ENCODE peak calls at places on chromosomes 5 and 9, in six cellular contexts. P, X, B, A, E and M are unnamed samples.

GRCh38 chr9:14221558-14221957 is 92.4 kb downstream of the NFIB start:
- DNase-seq in P (no peak), X (peak), B (peak), A (no peak), E (no peak), M (no peak)

GRCh38 chr5:42005561-42006153 is 80.6 kb downstream of the FBXO4 start:
- DNase-seq in P (no peak), X (peak), B (no peak), A (no peak), E (no peak), M (no peak)

GRCh38 chr5:149551227-149552037 is at the start of gene CSNK1A1:
- DNase-seq in P (peak), X (peak), B (peak), A (peak), E (peak), M (peak)

GRCh38 chr9:116190997-116191396 is 37.4 kb downstream of the PAPPA start:
- DNase-seq in P (no peak), X (no peak), B (no peak), A (no peak), E (no peak), M (no peak)

GRCh38 chr5:149048806-149049205 is 14.1 kb downstream of the SH3TC2 start:
- DNase-seq in P (no peak), X (no peak), B (no peak), A (no peak), E (no peak), M (no peak)

GRCh38 chr5:174227228-174227627 is 181.7 kb downstream of the NSG2 start:
- DNase-seq in P (no peak), X (no peak), B (no peak), A (no peak), E (no peak), M (no peak)

GRCh38 chr5:55668356-55668755 is 43.8 kb downstream of the SLC38A9 start:
- DNase-seq in P (no peak), X (peak), B (peak), A (no peak), E (no peak), M (no peak)

GRCh38 chr5:160555836-160556660 is 134.4 kb downstream of the PTTG1 start:
- DNase-seq in P (no peak), X (no peak), B (no peak), A (peak), E (no peak), M (no peak)

GRCh38 chr5:40572359-40572758 is 107.4 kb upstream of the PTGER4 start:
- DNase-seq in P (peak), X (no peak), B (no peak), A (no peak), E (no peak), M (no peak)

GRCh38 chr5:65326912-65327311 is 154.8 kb downstream of the ADAMTS6 start:
- DNase-seq in P (no peak), X (no peak), B (no peak), A (no peak), E (no peak), M (no peak)

GRCh38 chr5:154861946-154862345 is 3.5 kb downstream of the CNOT8 start:
- DNase-seq in P (no peak), X (no peak), B (no peak), A (no peak), E (no peak), M (no peak)

GRCh38 chr9:124218438-124219289 is 39.1 kb upstream of the NEK6 start:
- DNase-seq in P (peak), X (peak), B (peak), A (peak), E (peak), M (peak)
- TF ChIP-seq CTCF in P (no peak), X (peak), B (no peak), A (no peak), E (no peak), M (no peak)

GRCh38 chr5:89302102-89302891 is 419.3 kb upstream of the MEF2C start:
- DNase-seq in P (no peak), X (no peak), B (no peak), A (no peak), E (no peak), M (no peak)
- TF ChIP-seq POLR2A in P (no peak), X (no peak), B (no peak), A (no peak), E (no peak), M (no peak)

GRCh38 chr5:158287643-158288228 is 428.8 kb upstream of the CLINT1 start:
- DNase-seq in P (no peak), X (no peak), B (peak), A (no peak), E (no peak), M (no peak)
- TF ChIP-seq CTCF in P (no peak), X (no peak), B (no peak), A (no peak), E (no peak), M (no peak)

GRCh38 chr9:92298036-92298435 is 4.5 kb upstream of the IARS1 start:
- DNase-seq in P (no peak), X (no peak), B (no peak), A (no peak), E (no peak), M (no peak)
- TF ChIP-seq POLR2A in P (no peak), X (no peak), B (no peak), A (no peak), E (no peak), M (no peak)

DNA sequence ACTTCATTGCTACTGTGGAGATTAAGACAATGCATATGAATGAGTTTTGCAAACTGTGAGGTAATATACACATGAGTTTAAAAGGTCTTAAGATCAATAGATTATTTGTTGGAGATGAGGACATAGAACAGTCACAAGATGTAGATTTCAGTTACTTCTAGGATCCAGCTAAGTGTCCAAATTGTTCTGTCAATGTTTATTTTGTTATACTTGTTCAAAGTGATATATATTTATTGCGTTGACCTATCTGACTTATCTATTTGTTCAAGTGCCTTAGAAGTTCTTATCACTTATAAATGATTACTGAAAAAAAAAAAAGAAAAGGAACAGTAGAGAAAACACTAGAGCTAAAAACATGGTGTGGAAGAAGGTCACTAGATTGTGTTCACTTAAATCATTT is 75.6 kb upstream of the GRIN3A start:
- DNase-seq in P (no peak), X (no peak), B (no peak), A (no peak), E (no peak), M (no peak)
- TF ChIP-seq CTCF in P (no peak), X (no peak), B (no peak), A (no peak), E (no peak), M (no peak)

GRCh38 chr5:61915646-61916045 is 390.4 kb upstream of the KIF2A start:
- DNase-seq in P (no peak), X (no peak), B (no peak), A (no peak), E (no peak), M (no peak)

GRCh38 chr5:61918606-61919005 is 387.4 kb upstream of the KIF2A start:
- DNase-seq in P (no peak), X (no peak), B (no peak), A (no peak), E (no peak), M (no peak)

GRCh38 chr5:61919920-61920319 is 386.1 kb upstream of the KIF2A start:
- DNase-seq in P (no peak), X (no peak), B (peak), A (peak), E (no peak), M (no peak)

GRCh38 chr5:61912559-61912958 is 393.4 kb upstream of the KIF2A start:
- DNase-seq in P (no peak), X (no peak), B (no peak), A (no peak), E (no peak), M (no peak)

GRCh38 chr5:61916621-61917620 is 389.1 kb upstream of the KIF2A start:
- DNase-seq in P (no peak), X (no peak), B (no peak), A (no peak), E (no peak), M (no peak)
- TF ChIP-seq POLR2A in P (no peak), X (no peak), B (no peak), A (no peak), E (no peak), M (no peak)

GRCh38 chr9:107688728-107689127 is 199.2 kb upstream of the KLF4 start:
- DNase-seq in P (no peak), X (no peak), B (no peak), A (no peak), E (no peak), M (no peak)
- TF ChIP-seq CTCF in P (no peak), X (no peak), B (no peak), A (no peak), E (no peak), M (no peak)

GRCh38 chr5:71457106-71457505 is 1.7 kb downstream of the BDP1 start:
- DNase-seq in P (no peak), X (no peak), B (no peak), A (no peak), E (no peak), M (no peak)

GRCh38 chr5:71454913-71455312 is 538 bp upstream of the BDP1 start:
- DNase-seq in P (no peak), X (no peak), B (no peak), A (no peak), E (no peak), M (no peak)

GRCh38 chr5:71452876-71453275 is 2.6 kb upstream of the BDP1 start:
- DNase-seq in P (no peak), X (no peak), B (no peak), A (no peak), E (no peak), M (no peak)

GRCh38 chr5:71456362-71456743 is 902 bp downstream of the BDP1 start:
- DNase-seq in P (no peak), X (no peak), B (no peak), A (no peak), E (no peak), M (no peak)

GRCh38 chr5:71455427-71456361 is at the start of gene BDP1:
- DNase-seq in P (peak), X (peak), B (peak), A (peak), E (peak), M (peak)
- TF ChIP-seq POLR2A in P (no peak), X (peak), B (no peak), A (peak), E (peak), M (no peak)

DNA sequence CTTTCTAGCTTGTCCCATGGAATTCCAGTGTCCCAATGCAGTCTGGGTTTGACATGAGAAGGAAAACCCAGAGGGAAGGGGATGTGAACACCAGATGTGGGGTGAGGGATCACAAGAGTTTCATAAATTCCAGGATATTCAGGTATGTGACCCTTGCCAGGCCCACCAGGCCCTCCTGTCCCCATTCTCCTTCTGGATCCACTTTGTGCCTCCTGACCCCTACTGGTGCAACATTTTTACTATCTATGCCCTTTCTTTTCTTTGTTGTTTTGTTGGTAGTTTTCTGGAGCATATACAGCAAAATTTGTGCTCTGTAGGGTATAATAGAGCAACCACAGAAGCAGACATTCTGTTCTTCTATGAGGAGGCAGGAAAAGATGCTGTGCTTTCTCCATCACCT is 597.0 kb upstream of the GRAMD2B start:
- DNase-seq in P (no peak), X (no peak), B (no peak), A (no peak), E (no peak), M (no peak)
- TF ChIP-seq CTCF in P (no peak), X (no peak), B (no peak), A (no peak), E (no peak), M (no peak)

DNA sequence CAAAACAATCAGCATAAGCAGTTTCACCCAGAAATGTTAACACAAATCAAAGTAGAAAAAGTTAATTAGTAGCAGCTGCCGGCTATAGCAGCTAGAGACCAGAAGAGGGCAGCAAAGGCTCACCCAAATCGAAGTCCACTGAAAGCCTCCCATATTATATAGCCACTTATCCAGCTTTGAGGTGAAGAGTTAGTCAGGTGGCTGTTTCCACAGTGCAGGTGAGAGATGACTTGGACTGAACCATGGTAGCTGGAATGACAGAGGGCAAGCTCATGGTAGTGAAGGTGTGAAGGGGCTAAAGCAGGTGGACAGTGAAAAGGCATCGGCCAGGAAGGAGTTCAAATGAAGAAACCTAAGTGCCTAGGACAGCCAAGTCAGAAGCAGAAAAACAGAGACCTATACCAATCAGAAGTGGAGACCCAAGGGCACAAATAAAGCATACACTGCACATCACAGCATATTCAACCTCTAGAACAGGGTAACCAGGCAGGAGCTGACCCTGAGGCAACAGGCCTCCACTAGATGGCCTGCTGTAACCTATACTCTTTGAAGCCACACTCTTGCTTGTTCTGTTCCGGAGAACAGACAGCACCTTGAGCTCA is 7.2 kb upstream of the RNF38 start:
- DNase-seq in P (peak), X (peak), B (peak), A (peak), E (peak), M (peak)
- TF ChIP-seq POLR2A in P (no peak), X (no peak), B (no peak), A (no peak), E (no peak), M (no peak)